ENCODE peak calls at places on chromosomes 1 and 21, in eight cellular contexts. A is HFFc6, P is cardiac fibroblast, S is psoas muscle, C is RWPE1, K is colonic mucosa, X is AG04449, E is brain microvascular endothelial cell. D is an unnamed sample.
A peak's percentile ranks its signal among the peaks of the same experiment; 100 is the strongest.

GRCh38 chr1:151593651-151594625 is 17.9 kb upstream of the SNX27 start:
- DNase-seq in A (no peak), P (peak; percentile 59), S (peak; percentile 84), C (peak; percentile 74), K (peak; percentile 87), X (no peak), E (no peak), D (peak; percentile 83)

GRCh38 chr1:216005916-216006315 is 417.3 kb downstream of the USH2A start:
- DNase-seq in A (peak; percentile 8), P (peak; percentile 0), S (no peak), C (peak; percentile 13), K (no peak), X (no peak), E (no peak), D (no peak)

GRCh38 chr21:25176637-25177412 is 430.5 kb downstream of the MRPL39 start:
- DNase-seq in A (peak; percentile 8), P (no peak), S (no peak), C (no peak), K (no peak), X (no peak), E (no peak), D (no peak)

GRCh38 chr1:159786966-159787365 is 6.2 kb downstream of the DUSP23 start:
- DNase-seq in A (peak; percentile 45), P (peak; percentile 51), S (no peak), C (no peak), K (no peak), X (peak; percentile 12), E (no peak), D (no peak)

GRCh38 chr1:224763126-224763764 is 147.1 kb downstream of the CNIH3 start:
- DNase-seq in A (no peak), P (no peak), S (no peak), C (no peak), K (no peak), X (no peak), E (no peak), D (no peak)

GRCh38 chr1:67855444-67855843 is 22.2 kb upstream of the GNG12 start:
- DNase-seq in A (no peak), P (no peak), S (no peak), C (no peak), K (no peak), X (no peak), E (peak; percentile 43), D (no peak)

GRCh38 chr1:202958544-202959275 is 598 bp upstream of the ADIPOR1 start:
- DNase-seq in A (no peak), P (no peak), S (no peak), C (no peak), K (peak; percentile 30), X (no peak), E (no peak), D (no peak)

GRCh38 chr1:153886127-153886526 is 36.6 kb downstream of the GATAD2B start:
- DNase-seq in A (no peak), P (no peak), S (no peak), C (no peak), K (no peak), X (no peak), E (no peak), D (no peak)

DNA sequence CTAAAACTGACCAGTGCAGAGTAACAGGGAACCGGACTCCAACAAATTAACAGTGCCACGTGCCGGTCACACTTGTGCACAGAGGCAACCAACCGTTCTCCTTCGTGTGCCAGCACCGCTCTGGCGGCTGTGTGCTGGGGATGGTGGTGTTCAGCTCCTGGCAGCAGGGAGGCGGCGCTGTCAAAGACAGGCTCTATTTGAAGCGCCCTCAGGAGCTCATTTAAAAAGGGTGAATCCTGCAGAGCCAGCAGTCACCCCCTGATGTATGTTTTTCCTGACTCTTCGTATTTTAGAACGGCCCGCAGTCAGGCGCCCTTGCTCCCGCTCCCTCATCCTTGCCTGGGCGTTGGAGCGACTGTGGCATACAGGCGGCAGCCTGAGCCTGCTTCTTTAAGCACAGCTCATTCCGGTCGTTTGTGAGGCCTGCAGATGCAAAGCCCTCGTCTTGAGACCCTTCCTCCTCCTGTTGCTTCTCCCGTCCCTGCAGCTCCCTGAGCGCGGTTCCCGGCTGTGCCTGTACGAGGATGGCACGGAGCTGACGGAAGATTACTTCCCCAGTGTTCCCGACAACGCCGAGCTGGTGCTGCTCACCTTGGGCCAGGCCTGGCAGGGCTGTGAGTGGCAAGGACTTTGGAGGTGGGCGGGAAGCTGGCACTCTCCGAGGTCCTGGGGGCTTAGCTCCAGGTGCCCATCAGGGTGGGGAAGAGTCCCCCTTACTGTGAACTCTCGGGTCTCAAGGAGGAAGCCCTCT is 1.1 kb downstream of the DFFB start:
- DNase-seq in A (peak; percentile 4), P (peak; percentile 41), S (no peak), C (peak; percentile 20), K (no peak), X (no peak), E (peak; percentile 13), D (no peak)
- TF ChIP-seq CTCF in A (no peak), P (peak; percentile 25), S (no peak), C (peak; percentile 20), K (no peak), X (peak; percentile 24), E (peak; percentile 51), D (no peak)

DNA sequence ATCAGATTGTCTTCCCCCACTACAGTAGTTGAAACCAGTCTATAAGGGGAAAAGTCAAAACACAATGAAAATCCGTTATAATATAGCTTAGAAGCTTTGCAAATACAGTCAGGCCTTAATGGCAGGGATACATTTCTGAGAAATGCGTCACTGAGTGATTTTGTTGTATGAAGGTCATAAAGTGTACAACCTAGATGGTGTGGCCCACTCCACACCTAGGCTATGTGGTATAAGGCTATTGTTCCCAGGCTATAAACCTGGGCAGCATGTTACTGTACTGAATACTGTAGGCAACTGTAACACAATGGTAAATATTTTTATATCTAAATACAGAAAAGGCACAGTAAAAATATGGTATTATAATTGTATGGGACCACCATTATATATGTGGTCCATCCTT is 188.0 kb upstream of the L1TD1 start:
- DNase-seq in A (no peak), P (no peak), S (no peak), C (no peak), K (no peak), X (no peak), E (no peak), D (no peak)
- TF ChIP-seq CTCF in A (no peak), P (no peak), S (no peak), C (no peak), K (no peak), X (no peak), E (no peak), D (no peak)

GRCh38 chr1:118461154-118461553 is 276.1 kb upstream of the SPAG17 start:
- DNase-seq in A (no peak), P (no peak), S (no peak), C (no peak), K (no peak), X (no peak), E (no peak), D (no peak)
- TF ChIP-seq CTCF in A (peak; percentile 47), P (peak; percentile 22), S (no peak), C (no peak), K (no peak), X (no peak), E (peak; percentile 14), D (peak; percentile 52)

DNA sequence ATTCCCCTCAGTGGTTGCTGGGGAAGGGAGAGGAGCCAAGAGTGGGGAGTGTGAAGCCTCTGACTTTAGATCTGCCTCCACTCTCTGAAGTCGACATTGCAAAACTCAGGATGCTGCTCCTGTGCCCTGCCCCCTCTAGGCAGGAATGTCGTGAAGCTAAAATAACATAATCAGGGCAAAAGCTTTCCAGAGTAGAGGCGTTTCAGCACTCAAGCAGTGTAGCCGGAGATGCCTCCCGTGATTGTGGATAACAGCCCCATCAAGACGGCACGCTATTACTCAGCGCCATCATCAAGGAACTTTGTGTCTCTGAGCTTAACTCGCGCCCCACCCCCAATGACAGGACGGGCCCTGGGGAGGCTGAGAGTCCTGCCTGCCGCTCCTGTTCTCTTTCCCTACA is 60.0 kb downstream of the FBXO2 start:
- DNase-seq in A (peak; percentile 16), P (peak; percentile 33), S (no peak), C (peak; percentile 20), K (no peak), X (no peak), E (peak; percentile 43), D (no peak)
- TF ChIP-seq CTCF in A (peak; percentile 51), P (no peak), S (no peak), C (no peak), K (no peak), X (no peak), E (peak; percentile 45), D (peak; percentile 63)

DNA sequence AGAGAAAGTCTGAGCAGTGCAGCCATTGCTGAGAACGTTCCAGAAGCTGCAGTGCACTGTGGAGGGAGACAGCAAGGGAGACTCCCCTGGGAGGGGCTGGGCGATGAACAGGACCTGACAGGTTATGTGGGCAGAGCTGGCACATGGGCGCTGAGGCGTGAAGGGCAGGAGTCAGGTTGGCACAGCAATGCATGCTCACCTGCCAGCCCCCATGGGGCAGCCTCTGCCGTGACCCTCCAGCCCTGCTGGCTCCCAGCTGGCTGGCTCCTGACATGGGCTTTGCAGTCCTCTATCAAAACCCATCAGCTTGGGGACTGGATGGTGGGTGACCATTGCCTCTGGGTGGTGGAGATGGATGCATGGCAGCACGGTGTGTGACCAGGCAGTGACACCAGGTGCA is 300.3 kb downstream of the CAMTA1 start:
- DNase-seq in A (no peak), P (no peak), S (no peak), C (no peak), K (no peak), X (no peak), E (no peak), D (no peak)
- TF ChIP-seq CTCF in A (no peak), P (no peak), S (no peak), C (no peak), K (no peak), X (no peak), E (no peak), D (no peak)